ENCODE peak calls at places on chromosomes 4 and X, in five cellular contexts. Q, G, A, N and Z are unnamed samples.

GRCh38 chr4:137677851-137678250 is 145.6 kb upstream of the PCDH18 start:
- DNase-seq in Q (no peak), G (no peak), A (no peak), N (no peak), Z (no peak)

GRCh38 chr4:113125418-113125817 is 76.0 kb downstream of the ANK2 start:
- DNase-seq in Q (no peak), G (no peak), N (no peak), A (no peak), Z (no peak)

GRCh38 chr4:186068581-186069402 is at the start of gene TLR3:
- DNase-seq in Q (no peak), A (no peak), G (no peak), N (peak), Z (no peak)

GRCh38 chr4:76641351-76641750 is 206.3 kb downstream of the SHROOM3 start:
- DNase-seq in G (no peak), N (no peak), Q (no peak), A (no peak), Z (no peak)

GRCh38 chrX:112356031-112356430 is 273.5 kb upstream of the TRPC5 start:
- DNase-seq in G (no peak), N (no peak), A (no peak), Q (no peak), Z (no peak)

GRCh38 chr4:105352826-105353225 is 121.0 kb downstream of the PPA2 start:
- DNase-seq in A (no peak), Q (peak), G (no peak), N (no peak), Z (peak)

GRCh38 chr4:113637363-113637762 is 124.2 kb downstream of the CAMK2D start:
- DNase-seq in N (no peak), Q (no peak), A (no peak), G (no peak), Z (no peak)

GRCh38 chr4:4820264-4820663 is 39.2 kb upstream of the MSX1 start:
- DNase-seq in N (no peak), A (no peak), G (no peak), Q (no peak), Z (no peak)

GRCh38 chrX:104324871-104325585 is 70.3 kb upstream of the ESX1 start:
- DNase-seq in G (no peak), N (no peak), A (no peak), Q (no peak), Z (no peak)

GRCh38 chr4:5813882-5814255 is 79.0 kb downstream of the CRMP1 start:
- DNase-seq in Q (no peak), G (no peak), A (no peak), N (no peak), Z (no peak)

GRCh38 chr4:113355550-113356371 is 306.3 kb downstream of the ANK2 start:
- DNase-seq in Q (peak), N (no peak), G (no peak), A (no peak), Z (no peak)

GRCh38 chr4:165191253-165191652 is 16.1 kb upstream of the KLHL2 start:
- DNase-seq in G (no peak), A (no peak), Q (no peak), N (no peak), Z (no peak)

GRCh38 chr4:183987987-183988392 is 82.9 kb downstream of the STOX2 start:
- DNase-seq in Q (no peak), G (peak), N (no peak), A (peak), Z (peak)
- H3K4me3 ChIP-seq in Q (no peak), G (peak), N (no peak), A (no peak), Z (no peak)

GRCh38 chrX:16836371-16836770 is 33.8 kb downstream of the RBBP7 start:
- DNase-seq in A (peak), Q (no peak), N (peak), G (peak), Z (no peak)
- TF ChIP-seq HDAC2 in A (no peak), Q (no peak), N (no peak), G (no peak), Z (no peak)

DNA sequence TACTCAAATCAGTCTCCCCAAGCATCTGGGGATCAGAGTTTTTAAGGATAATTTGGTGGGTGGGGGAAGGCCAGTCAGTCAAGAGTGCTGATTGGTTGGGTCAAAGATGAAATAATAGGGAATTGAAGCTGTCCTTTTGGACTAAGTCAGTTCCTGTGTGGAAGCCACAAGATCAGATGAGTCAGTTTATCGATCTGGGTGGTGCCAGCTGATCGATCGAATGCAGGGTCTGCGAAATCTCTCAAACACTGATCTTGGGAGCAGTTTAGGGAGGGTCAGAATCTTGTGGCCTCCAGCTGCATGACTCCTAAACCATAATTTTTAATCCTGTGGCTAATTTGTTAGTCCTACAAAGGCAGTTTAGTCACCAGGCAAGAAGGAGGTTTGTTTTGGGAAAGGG is 17.3 kb upstream of the GLUD2 start:
- DNase-seq in G (no peak), A (no peak), Q (no peak), N (no peak), Z (no peak)
- TF ChIP-seq KDM1A in G (no peak), A (no peak), Q (no peak), N (no peak), Z (no peak)

GRCh38 chr4:55543858-55544257 is 2.9 kb downstream of the CLOCK start:
- DNase-seq in Q (no peak), G (no peak), A (no peak), N (no peak), Z (peak)
- H3K4me3 ChIP-seq in Q (peak), G (no peak), A (no peak), N (no peak), Z (peak)

DNA sequence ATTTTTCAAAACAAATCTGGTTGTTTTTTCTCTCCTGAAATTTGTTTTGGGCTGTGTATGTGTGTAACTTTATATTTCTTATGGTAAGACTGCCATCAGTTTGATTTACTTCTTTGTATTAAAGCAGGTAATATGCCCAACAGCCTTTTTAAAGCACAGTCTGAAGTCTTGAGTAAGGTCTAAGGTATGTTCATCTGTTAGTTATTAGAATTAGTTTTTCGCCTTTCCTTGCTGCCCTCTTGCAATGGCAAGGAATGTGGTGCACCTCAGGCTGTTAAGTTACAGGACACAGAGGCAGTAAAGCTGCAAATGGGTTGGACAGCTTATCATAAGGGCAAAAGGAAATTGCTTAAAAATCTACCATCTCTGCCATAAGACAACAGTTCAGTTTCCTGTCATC is 71.8 kb downstream of the METTL14 start:
- DNase-seq in Q (no peak), A (no peak), G (no peak), N (no peak), Z (no peak)
- TF ChIP-seq HDAC2 in Q (no peak), A (no peak), G (no peak), N (no peak), Z (no peak)

DNA sequence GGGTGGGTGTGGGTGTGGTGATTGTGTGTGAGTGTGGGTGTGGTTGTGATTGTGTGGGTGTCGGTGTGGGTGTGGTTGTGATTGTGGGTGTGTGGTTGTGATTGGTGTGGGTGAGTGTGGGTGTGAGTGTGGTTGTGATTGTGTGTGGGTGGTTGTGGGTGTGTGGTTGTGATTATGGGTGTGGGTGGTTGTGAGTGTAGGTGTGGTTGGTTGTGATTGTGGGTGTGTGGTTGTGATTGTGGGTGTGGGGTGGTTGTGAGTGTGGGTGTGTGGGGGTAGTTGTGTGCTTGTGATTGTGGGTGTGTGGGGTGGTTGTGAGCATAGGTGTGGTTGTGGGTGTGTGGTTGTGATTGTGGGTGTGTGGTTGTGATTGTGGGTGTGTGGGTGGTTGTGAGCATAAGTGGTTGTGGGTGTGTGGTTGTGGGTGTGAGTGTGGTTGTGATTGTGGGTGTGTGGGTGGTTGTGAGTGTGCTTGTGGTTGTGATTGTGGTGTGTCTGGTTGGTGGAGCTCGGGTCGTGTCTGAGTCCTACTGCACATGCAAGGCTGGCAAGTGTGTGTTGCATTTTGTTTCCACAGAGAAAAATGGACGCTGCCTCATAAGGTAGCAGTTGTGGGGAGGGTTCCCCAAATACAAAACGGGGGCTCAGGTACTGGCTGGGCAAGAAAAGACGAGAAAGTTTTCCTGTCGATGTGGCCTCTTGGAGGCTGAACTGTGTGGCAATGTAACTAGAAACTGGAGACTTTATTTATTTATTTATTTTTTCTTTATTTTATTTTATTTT is 116.7 kb downstream of the UBE2K start:
- DNase-seq in N (no peak), G (peak), Q (no peak), A (peak), Z (no peak)
- TF ChIP-seq KDM1A in N (no peak), G (no peak), Q (no peak), A (no peak), Z (no peak)

GRCh38 chrX:93673056-93673868 is at the start of gene NAP1L3:
- DNase-seq in G (peak), Q (no peak), A (peak), N (peak), Z (no peak)

DNA sequence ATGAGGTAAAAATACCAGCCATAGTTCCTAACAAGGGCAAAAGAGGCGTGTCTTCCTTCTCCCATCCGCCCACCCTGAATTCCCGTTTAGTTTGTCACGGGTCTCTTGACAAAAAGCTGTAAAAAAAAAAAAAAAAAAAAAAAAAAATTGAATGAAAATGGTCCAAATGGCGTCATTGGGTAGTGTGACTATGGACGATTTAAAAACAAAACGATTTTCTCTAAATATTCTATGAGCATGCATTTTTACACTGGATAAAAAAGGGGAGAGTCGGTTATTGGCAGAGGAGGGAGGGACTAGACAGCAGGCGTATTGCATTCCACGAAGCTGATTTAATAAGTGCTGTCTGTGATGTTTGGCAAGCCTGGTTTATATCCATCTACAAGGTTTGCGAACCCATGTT is at the start of gene FAM133A:
- DNase-seq in A (no peak), G (peak), N (no peak), Q (no peak), Z (no peak)
- H3K4me3 ChIP-seq in A (peak), G (peak), N (peak), Q (no peak), Z (no peak)